ENCODE peak calls at places on chromosome 5, in nine cellular contexts. Q is KG1, M is NCI-H1694 treated with DMSO at 0.1 percent for 48 hours, K is suprapubic skin, R is cardiac muscle cell, W is RPMI8226, Y is cardiac fibroblast, O is A172, S is HuH-7. D is an unnamed sample.

GRCh38 chr5:83509535-83509934 is 38.0 kb downstream of the VCAN start:
- DNase-seq in Q (no peak), Y (peak), K (no peak), M (no peak), W (no peak), S (no peak), O (peak), R (peak), D (no peak)

GRCh38 chr5:172502969-172503368 is 48.6 kb upstream of the SH3PXD2B start:
- DNase-seq in Y (no peak), W (peak), R (peak), S (peak), Q (no peak), O (peak), K (peak), M (no peak), D (no peak)

GRCh38 chr5:146919304-146919703 is 40.7 kb upstream of the PPP2R2B start:
- DNase-seq in W (no peak), O (no peak), M (no peak), Y (no peak), K (no peak), Q (no peak), S (no peak), R (no peak), D (no peak)

GRCh38 chr5:136811086-136811485 is 445.7 kb upstream of the TRPC7 start:
- DNase-seq in W (no peak), K (no peak), S (no peak), Q (no peak), M (no peak), Y (peak), O (peak), R (peak), D (no peak)

GRCh38 chr5:124516567-124516966 is 229.9 kb downstream of the ZNF608 start:
- DNase-seq in R (no peak), S (no peak), O (no peak), Y (no peak), Q (no peak), W (no peak), M (no peak), K (no peak), D (no peak)

GRCh38 chr5:10498350-10498749 is 56.7 kb downstream of the ROPN1L start:
- DNase-seq in K (no peak), S (no peak), Y (no peak), O (no peak), R (no peak), Q (no peak), W (no peak), M (no peak), D (no peak)

GRCh38 chr5:167049043-167049663 is 1242.3 kb upstream of the WWC1 start:
- DNase-seq in Y (peak), K (no peak), W (peak), O (peak), Q (no peak), R (peak), S (peak), M (peak), D (peak)

GRCh38 chr5:178236685-178237084 is 4.1 kb upstream of the PHYKPL start:
- DNase-seq in Y (no peak), W (peak), M (no peak), S (no peak), O (no peak), Q (no peak), K (no peak), R (no peak), D (no peak)

GRCh38 chr5:61468483-61468865 is 136.4 kb downstream of the ZSWIM6 start:
- DNase-seq in Y (peak), Q (no peak), S (no peak), W (no peak), R (peak), O (no peak), M (no peak), K (no peak), D (no peak)

GRCh38 chr5:65539827-65540226 is 23.1 kb downstream of the CENPK start:
- DNase-seq in S (no peak), W (no peak), O (peak), K (no peak), Y (no peak), R (no peak), Q (no peak), M (no peak), D (no peak)

GRCh38 chr5:52684056-52684455 is 103.7 kb upstream of the ITGA1 start:
- DNase-seq in W (no peak), R (no peak), K (no peak), Y (no peak), Q (no peak), S (no peak), M (no peak), O (peak), D (no peak)

GRCh38 chr5:15480436-15480835 is 19.5 kb upstream of the FBXL7 start:
- DNase-seq in O (no peak), W (no peak), M (no peak), Q (no peak), K (no peak), Y (no peak), R (no peak), S (no peak), D (no peak)

GRCh38 chr5:150562832-150563231 is 54.9 kb downstream of the NDST1 start:
- DNase-seq in Q (peak), O (peak), R (peak), W (peak), M (peak), K (no peak), S (no peak), Y (peak), D (peak)